ENCODE peak calls at places on chromosomes 12 and 14, in ten cellular contexts. One of them, this sample, is unnamed.
A peak's percentile ranks its signal among the peaks of the same experiment; 100 is the strongest.

GRCh38 chr12:570237-570925 is 92.9 kb downstream of the NINJ2 start:
- DNase-seq in thoracic aorta: peak; percentile 54
- DNase-seq in neuronal stem cell: peak; percentile 45
- DNase-seq in CD8-positive, alpha-beta T cell: no peak
- DNase-seq in lung: peak; percentile 77
- DNase-seq in kidney: peak; percentile 94
- DNase-seq in sigmoid colon: peak; percentile 91
- DNase-seq in neural progenitor cell: peak; percentile 70
- DNase-seq in cardiac muscle cell: peak; percentile 89
- DNase-seq in hepatocyte: peak; percentile 91
- DNase-seq in this sample: no peak

GRCh38 chr12:50214018-50214417 is 46.8 kb upstream of the CERS5 start:
- DNase-seq in thoracic aorta: no peak
- DNase-seq in neuronal stem cell: no peak
- DNase-seq in CD8-positive, alpha-beta T cell: no peak
- DNase-seq in lung: no peak
- DNase-seq in kidney: no peak
- DNase-seq in sigmoid colon: no peak
- DNase-seq in neural progenitor cell: no peak
- DNase-seq in cardiac muscle cell: no peak
- DNase-seq in hepatocyte: no peak
- DNase-seq in this sample: no peak

GRCh38 chr14:92507174-92507768 is 6.3 kb upstream of the RIN3 start:
- DNase-seq in thoracic aorta: no peak
- DNase-seq in neuronal stem cell: no peak
- DNase-seq in CD8-positive, alpha-beta T cell: no peak
- DNase-seq in lung: peak; percentile 65
- DNase-seq in kidney: no peak
- DNase-seq in sigmoid colon: peak; percentile 69
- DNase-seq in neural progenitor cell: no peak
- DNase-seq in cardiac muscle cell: no peak
- DNase-seq in hepatocyte: no peak
- DNase-seq in this sample: no peak

GRCh38 chr12:97386133-97386581 is 76.4 kb upstream of the RMST start:
- DNase-seq in thoracic aorta: no peak
- DNase-seq in neuronal stem cell: no peak
- DNase-seq in CD8-positive, alpha-beta T cell: no peak
- DNase-seq in lung: no peak
- DNase-seq in kidney: no peak
- DNase-seq in sigmoid colon: no peak
- DNase-seq in neural progenitor cell: peak; percentile 26
- DNase-seq in cardiac muscle cell: no peak
- DNase-seq in hepatocyte: peak; percentile 48
- DNase-seq in this sample: no peak

GRCh38 chr12:106144847-106145246 is 6.1 kb upstream of the NUAK1 start:
- DNase-seq in thoracic aorta: no peak
- DNase-seq in neuronal stem cell: no peak
- DNase-seq in CD8-positive, alpha-beta T cell: no peak
- DNase-seq in lung: no peak
- DNase-seq in kidney: no peak
- DNase-seq in sigmoid colon: no peak
- DNase-seq in neural progenitor cell: no peak
- DNase-seq in cardiac muscle cell: no peak
- DNase-seq in hepatocyte: no peak
- DNase-seq in this sample: no peak

GRCh38 chr14:41096131-41096530 is 510.5 kb upstream of the LRFN5 start:
- DNase-seq in thoracic aorta: no peak
- DNase-seq in neuronal stem cell: no peak
- DNase-seq in CD8-positive, alpha-beta T cell: no peak
- DNase-seq in lung: no peak
- DNase-seq in kidney: no peak
- DNase-seq in sigmoid colon: no peak
- DNase-seq in neural progenitor cell: no peak
- DNase-seq in cardiac muscle cell: no peak
- DNase-seq in hepatocyte: peak; percentile 28
- DNase-seq in this sample: no peak

GRCh38 chr14:20683125-20683895 is 1.1 kb upstream of the RNASE4 start:
- DNase-seq in thoracic aorta: peak; percentile 45
- DNase-seq in neuronal stem cell: peak; percentile 89
- DNase-seq in CD8-positive, alpha-beta T cell: peak; percentile 81
- DNase-seq in lung: peak; percentile 76
- DNase-seq in kidney: peak; percentile 83
- DNase-seq in sigmoid colon: peak; percentile 87
- DNase-seq in neural progenitor cell: peak; percentile 88
- DNase-seq in cardiac muscle cell: peak; percentile 92
- DNase-seq in hepatocyte: peak; percentile 90
- DNase-seq in this sample: peak; percentile 78

GRCh38 chr14:52998376-52999010 is 47.6 kb upstream of the FERMT2 start:
- DNase-seq in thoracic aorta: no peak
- DNase-seq in neuronal stem cell: no peak
- DNase-seq in CD8-positive, alpha-beta T cell: no peak
- DNase-seq in lung: no peak
- DNase-seq in kidney: no peak
- DNase-seq in sigmoid colon: no peak
- DNase-seq in neural progenitor cell: no peak
- DNase-seq in cardiac muscle cell: peak; percentile 90
- DNase-seq in hepatocyte: no peak
- DNase-seq in this sample: no peak

GRCh38 chr12:96141216-96141944 is 52.8 kb upstream of the ELK3 start:
- DNase-seq in thoracic aorta: no peak
- DNase-seq in neuronal stem cell: no peak
- DNase-seq in CD8-positive, alpha-beta T cell: no peak
- DNase-seq in lung: no peak
- DNase-seq in kidney: no peak
- DNase-seq in sigmoid colon: no peak
- DNase-seq in neural progenitor cell: no peak
- DNase-seq in cardiac muscle cell: peak; percentile 74
- DNase-seq in hepatocyte: peak; percentile 38
- DNase-seq in this sample: no peak

GRCh38 chr14:65428691-65429090 is 16.2 kb downstream of the FUT8 start:
- DNase-seq in thoracic aorta: no peak
- DNase-seq in neuronal stem cell: no peak
- DNase-seq in CD8-positive, alpha-beta T cell: no peak
- DNase-seq in lung: no peak
- DNase-seq in kidney: no peak
- DNase-seq in sigmoid colon: no peak
- DNase-seq in neural progenitor cell: no peak
- DNase-seq in cardiac muscle cell: no peak
- DNase-seq in hepatocyte: no peak
- DNase-seq in this sample: no peak

GRCh38 chr12:53518381-53518780 is 11.1 kb upstream of the NPFF start:
- DNase-seq in thoracic aorta: no peak
- DNase-seq in neuronal stem cell: no peak
- DNase-seq in CD8-positive, alpha-beta T cell: no peak
- DNase-seq in lung: no peak
- DNase-seq in kidney: no peak
- DNase-seq in sigmoid colon: no peak
- DNase-seq in neural progenitor cell: no peak
- DNase-seq in cardiac muscle cell: peak; percentile 28
- DNase-seq in hepatocyte: no peak
- DNase-seq in this sample: no peak

GRCh38 chr12:2397356-2398045 is 344.7 kb downstream of the CACNA1C start:
- DNase-seq in thoracic aorta: no peak
- DNase-seq in neuronal stem cell: no peak
- DNase-seq in CD8-positive, alpha-beta T cell: no peak
- DNase-seq in lung: no peak
- DNase-seq in kidney: no peak
- DNase-seq in sigmoid colon: no peak
- DNase-seq in neural progenitor cell: no peak
- DNase-seq in cardiac muscle cell: no peak
- DNase-seq in hepatocyte: no peak
- DNase-seq in this sample: no peak

GRCh38 chr14:103058209-103059055 is 1.1 kb upstream of the CDC42BPB start:
- DNase-seq in thoracic aorta: no peak
- DNase-seq in neuronal stem cell: no peak
- DNase-seq in CD8-positive, alpha-beta T cell: no peak
- DNase-seq in lung: no peak
- DNase-seq in kidney: peak; percentile 72
- DNase-seq in sigmoid colon: peak; percentile 74
- DNase-seq in neural progenitor cell: no peak
- DNase-seq in cardiac muscle cell: no peak
- DNase-seq in hepatocyte: peak; percentile 25
- DNase-seq in this sample: no peak

GRCh38 chr12:112352921-112353320 is 29.3 kb downstream of the HECTD4 start:
- DNase-seq in thoracic aorta: no peak
- DNase-seq in neuronal stem cell: no peak
- DNase-seq in CD8-positive, alpha-beta T cell: no peak
- DNase-seq in lung: no peak
- DNase-seq in kidney: no peak
- DNase-seq in sigmoid colon: no peak
- DNase-seq in neural progenitor cell: no peak
- DNase-seq in cardiac muscle cell: no peak
- DNase-seq in hepatocyte: no peak
- DNase-seq in this sample: no peak

GRCh38 chr14:98501335-98501734 is 770.7 kb downstream of the BCL11B start:
- DNase-seq in thoracic aorta: no peak
- DNase-seq in neuronal stem cell: no peak
- DNase-seq in CD8-positive, alpha-beta T cell: no peak
- DNase-seq in lung: no peak
- DNase-seq in kidney: no peak
- DNase-seq in sigmoid colon: no peak
- DNase-seq in neural progenitor cell: no peak
- DNase-seq in cardiac muscle cell: no peak
- DNase-seq in hepatocyte: peak; percentile 23
- DNase-seq in this sample: no peak

GRCh38 chr12:1917172-1918070 is 1.0 kb downstream of the CACNA2D4 start:
- DNase-seq in thoracic aorta: no peak
- DNase-seq in neuronal stem cell: no peak
- DNase-seq in CD8-positive, alpha-beta T cell: no peak
- DNase-seq in lung: no peak
- DNase-seq in kidney: no peak
- DNase-seq in sigmoid colon: peak; percentile 66
- DNase-seq in neural progenitor cell: no peak
- DNase-seq in cardiac muscle cell: no peak
- DNase-seq in hepatocyte: peak; percentile 3
- DNase-seq in this sample: no peak

GRCh38 chr12:26690601-26691000 is 142.4 kb downstream of the ITPR2 start:
- DNase-seq in thoracic aorta: no peak
- DNase-seq in neuronal stem cell: no peak
- DNase-seq in CD8-positive, alpha-beta T cell: no peak
- DNase-seq in lung: no peak
- DNase-seq in kidney: no peak
- DNase-seq in sigmoid colon: no peak
- DNase-seq in neural progenitor cell: no peak
- DNase-seq in cardiac muscle cell: no peak
- DNase-seq in hepatocyte: no peak
- DNase-seq in this sample: no peak

GRCh38 chr12:49339464-49339861 is 2.5 kb upstream of the C1QL4 start:
- DNase-seq in thoracic aorta: no peak
- DNase-seq in neuronal stem cell: no peak
- DNase-seq in CD8-positive, alpha-beta T cell: no peak
- DNase-seq in lung: no peak
- DNase-seq in kidney: peak; percentile 80
- DNase-seq in sigmoid colon: peak; percentile 59
- DNase-seq in neural progenitor cell: peak; percentile 45
- DNase-seq in cardiac muscle cell: no peak
- DNase-seq in hepatocyte: no peak
- DNase-seq in this sample: no peak

GRCh38 chr12:24407884-24408283 is 458.4 kb upstream of the SOX5 start:
- DNase-seq in thoracic aorta: no peak
- DNase-seq in neuronal stem cell: no peak
- DNase-seq in CD8-positive, alpha-beta T cell: no peak
- DNase-seq in lung: no peak
- DNase-seq in kidney: no peak
- DNase-seq in sigmoid colon: no peak
- DNase-seq in neural progenitor cell: no peak
- DNase-seq in cardiac muscle cell: no peak
- DNase-seq in hepatocyte: no peak
- DNase-seq in this sample: no peak

DNA sequence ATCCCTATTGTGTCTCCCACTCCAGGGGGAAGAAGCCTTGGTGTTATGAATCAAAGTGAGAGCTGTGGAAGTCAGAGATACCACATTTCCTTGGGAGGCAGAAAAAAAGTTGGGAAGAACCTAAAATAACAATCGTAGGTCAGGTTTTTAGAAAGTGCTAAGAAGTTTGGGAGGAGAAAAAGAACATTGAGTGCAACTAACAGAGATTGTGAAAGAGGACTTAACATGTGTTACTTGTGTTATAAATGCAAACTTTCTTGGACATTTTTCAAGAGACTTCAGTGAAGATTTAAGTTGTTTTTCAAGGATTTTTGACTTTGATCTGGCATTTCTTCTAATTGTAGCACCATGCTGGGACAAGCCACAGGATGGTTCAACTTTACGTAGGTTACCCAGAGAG is 7.8 kb upstream of the ERP27 start:
- DNase-seq in thoracic aorta: no peak
- DNase-seq in neuronal stem cell: no peak
- DNase-seq in CD8-positive, alpha-beta T cell: no peak
- DNase-seq in lung: no peak
- DNase-seq in kidney: no peak
- DNase-seq in sigmoid colon: no peak
- DNase-seq in neural progenitor cell: no peak
- DNase-seq in cardiac muscle cell: peak; percentile 53
- DNase-seq in hepatocyte: no peak
- DNase-seq in this sample: no peak
- H3K9me3 ChIP-seq in thoracic aorta: no peaks in the 10 kb centered on the region
- H3K9me3 ChIP-seq in neuronal stem cell: peaks cover 2% of the 10 kb centered on the region
- H3K9me3 ChIP-seq in CD8-positive, alpha-beta T cell: no peaks in the 10 kb centered on the region
- H3K9me3 ChIP-seq in lung: no peaks in the 10 kb centered on the region
- H3K9me3 ChIP-seq in kidney: no peaks in the 10 kb centered on the region
- H3K9me3 ChIP-seq in sigmoid colon: no peaks in the 10 kb centered on the region
- H3K9me3 ChIP-seq in neural progenitor cell: no peaks in the 10 kb centered on the region
- H3K9me3 ChIP-seq in cardiac muscle cell: no peaks in the 10 kb centered on the region
- H3K9me3 ChIP-seq in hepatocyte: no peaks in the 10 kb centered on the region
- H3K9me3 ChIP-seq in this sample: no peaks in the 10 kb centered on the region

GRCh38 chr14:73757381-73757780 is 43.2 kb upstream of the PNMA1 start:
- DNase-seq in thoracic aorta: no peak
- DNase-seq in neuronal stem cell: no peak
- DNase-seq in CD8-positive, alpha-beta T cell: no peak
- DNase-seq in lung: no peak
- DNase-seq in kidney: no peak
- DNase-seq in sigmoid colon: no peak
- DNase-seq in neural progenitor cell: no peak
- DNase-seq in cardiac muscle cell: no peak
- DNase-seq in hepatocyte: no peak
- DNase-seq in this sample: no peak
- H3K27ac ChIP-seq in thoracic aorta: peak overlapping the region; percentile 97
- H3K27ac ChIP-seq in neuronal stem cell: no peak overlapping the region
- H3K27ac ChIP-seq in CD8-positive, alpha-beta T cell: no peak overlapping the region
- H3K27ac ChIP-seq in lung: peak overlapping the region; percentile 97
- H3K27ac ChIP-seq in kidney: peak overlapping the region; percentile 95
- H3K27ac ChIP-seq in sigmoid colon: peak overlapping the region; percentile 99
- H3K27ac ChIP-seq in neural progenitor cell: no peak overlapping the region
- H3K27ac ChIP-seq in cardiac muscle cell: no peak overlapping the region
- H3K27ac ChIP-seq in hepatocyte: peak overlapping the region; percentile 99
- H3K27ac ChIP-seq in this sample: peak overlapping the region; percentile 83

GRCh38 chr14:106069786-106070185 is 543.4 kb downstream of the TMEM121 start:
- DNase-seq in thoracic aorta: no peak
- DNase-seq in neuronal stem cell: no peak
- DNase-seq in CD8-positive, alpha-beta T cell: no peak
- DNase-seq in lung: no peak
- DNase-seq in kidney: no peak
- DNase-seq in sigmoid colon: no peak
- DNase-seq in neural progenitor cell: no peak
- DNase-seq in cardiac muscle cell: no peak
- DNase-seq in hepatocyte: no peak
- DNase-seq in this sample: no peak
- H3K9me3 ChIP-seq in thoracic aorta: no peaks in the 10 kb centered on the region
- H3K9me3 ChIP-seq in neuronal stem cell: peaks cover 20% of the 10 kb centered on the region
- H3K9me3 ChIP-seq in CD8-positive, alpha-beta T cell: no peaks in the 10 kb centered on the region
- H3K9me3 ChIP-seq in lung: no peaks in the 10 kb centered on the region
- H3K9me3 ChIP-seq in kidney: no peaks in the 10 kb centered on the region
- H3K9me3 ChIP-seq in sigmoid colon: no peaks in the 10 kb centered on the region
- H3K9me3 ChIP-seq in neural progenitor cell: peaks cover 24% of the 10 kb centered on the region
- H3K9me3 ChIP-seq in cardiac muscle cell: no peaks in the 10 kb centered on the region
- H3K9me3 ChIP-seq in hepatocyte: peaks cover 6% of the 10 kb centered on the region
- H3K9me3 ChIP-seq in this sample: no peaks in the 10 kb centered on the region

GRCh38 chr12:21940549-21940948 is 677 bp downstream of the ABCC9 start:
- DNase-seq in thoracic aorta: no peak
- DNase-seq in neuronal stem cell: no peak
- DNase-seq in CD8-positive, alpha-beta T cell: no peak
- DNase-seq in lung: no peak
- DNase-seq in kidney: no peak
- DNase-seq in sigmoid colon: no peak
- DNase-seq in neural progenitor cell: no peak
- DNase-seq in cardiac muscle cell: no peak
- DNase-seq in hepatocyte: no peak
- DNase-seq in this sample: no peak
- H3K27ac ChIP-seq in thoracic aorta: peak overlapping the region; percentile 77
- H3K27ac ChIP-seq in neuronal stem cell: no peak overlapping the region
- H3K27ac ChIP-seq in CD8-positive, alpha-beta T cell: no peak overlapping the region
- H3K27ac ChIP-seq in lung: no peak overlapping the region
- H3K27ac ChIP-seq in kidney: peak overlapping the region; percentile 15
- H3K27ac ChIP-seq in sigmoid colon: peak overlapping the region; percentile 85
- H3K27ac ChIP-seq in neural progenitor cell: no peak overlapping the region
- H3K27ac ChIP-seq in cardiac muscle cell: no peak overlapping the region
- H3K27ac ChIP-seq in hepatocyte: peak overlapping the region; percentile 39
- H3K27ac ChIP-seq in this sample: no peak overlapping the region

This sample was measured in CD8-positive, alpha-beta memory T cell.